ENCODE peak calls at places on chromosomes 13 and 19, in six cellular contexts. J is Ammon's horn, R is GM04504, G is lung, Q is Right ventricle myocardium superior, B is posterior cingulate gyrus. L is an unnamed sample.

GRCh38 chr19:2391118-2391725 is 31.2 kb downstream of the TMPRSS9 start:
- DNase-seq in B (no peak), Q (no peak), G (no peak), J (peak; percentile 77), R (peak; percentile 50), L (no peak)

GRCh38 chr13:106612688-106613087 is 44.8 kb upstream of the ARGLU1 start:
- DNase-seq in Q (peak; percentile 81), G (peak; percentile 67), R (no peak), B (no peak), J (peak; percentile 21), L (peak; percentile 74)

GRCh38 chr19:12997967-12998940 is 3.0 kb downstream of the NFIX start:
- DNase-seq in G (no peak), B (no peak), R (no peak), Q (no peak), J (no peak), L (no peak)

GRCh38 chr13:96214804-96215445 is 125.0 kb downstream of the HS6ST3 start:
- DNase-seq in Q (no peak), J (no peak), R (no peak), B (no peak), G (no peak), L (no peak)

GRCh38 chr19:38647966-38648788 is 728 bp downstream of the ACTN4 start:
- DNase-seq in B (no peak), Q (no peak), R (no peak), G (no peak), J (no peak), L (no peak)

GRCh38 chr13:99425485-99426341 is 75.6 kb upstream of the TM9SF2 start:
- DNase-seq in Q (no peak), R (no peak), B (no peak), J (no peak), G (no peak), L (peak; percentile 58)

GRCh38 chr19:39362682-39363657 is 20.7 kb downstream of the SAMD4B start:
- DNase-seq in B (no peak), J (no peak), Q (no peak), G (no peak), R (peak; percentile 38), L (no peak)

GRCh38 chr19:20238025-20238623 is 71.1 kb downstream of the ZNF486 start:
- DNase-seq in R (peak; percentile 76), B (peak; percentile 97), J (peak; percentile 96), G (peak; percentile 89), Q (peak; percentile 94), L (peak; percentile 93)

GRCh38 chr19:15330801-15331418 is 1.4 kb downstream of the BRD4 start:
- DNase-seq in G (no peak), Q (no peak), B (no peak), J (no peak), R (no peak), L (no peak)